ENCODE peak calls at places on chromosomes 5 and 9, in four cellular contexts. A is GM12878, G is GM12891, Q is K562. W is an unnamed sample.
A peak's percentile ranks its signal among the peaks of the same experiment; 100 is the strongest.

GRCh38 chr9:122097679-122098315 is 4.7 kb upstream of the TTLL11 start:
- DNase-seq in A (no peak), G (no peak), Q (no peak), W (peak; percentile 39)

GRCh38 chr9:131618071-131618479 is 72.8 kb downstream of the PRRT1B start:
- DNase-seq in A (no peak), G (no peak), Q (no peak), W (no peak)

GRCh38 chr5:181190711-181191525 is 14.1 kb downstream of the TRIM7 start:
- DNase-seq in A (no peak), G (no peak), Q (no peak), W (peak; percentile 63)

GRCh38 chr5:144030904-144031303 is 139.6 kb downstream of the YIPF5 start:
- DNase-seq in A (no peak), G (no peak), Q (no peak), W (no peak)

GRCh38 chr5:158756873-158757272 is 342.8 kb downstream of the EBF1 start:
- DNase-seq in A (no peak), G (no peak), Q (no peak), W (no peak)

GRCh38 chr5:58926549-58926948 is 343.7 kb downstream of the RAB3C start:
- DNase-seq in A (no peak), G (no peak), Q (no peak), W (no peak)

GRCh38 chr9:90789408-90789807 is 12.2 kb upstream of the SYK start:
- DNase-seq in A (no peak), G (no peak), Q (no peak), W (no peak)

GRCh38 chr9:114153761-114154596 is 1.4 kb upstream of the COL27A1 start:
- DNase-seq in A (no peak), G (no peak), Q (no peak), W (no peak)

GRCh38 chr5:157690690-157691433 is 19.5 kb downstream of the C5orf52 start:
- DNase-seq in A (no peak), G (no peak), Q (no peak), W (no peak)

GRCh38 chr9:34185778-34186551 is 7.1 kb downstream of the UBAP1 start:
- DNase-seq in A (peak; percentile 51), G (peak; percentile 25), Q (peak; percentile 28), W (peak; percentile 90)

GRCh38 chr9:110638381-110638954 is 30.1 kb upstream of the MUSK start:
- DNase-seq in A (no peak), G (no peak), Q (no peak), W (no peak)

GRCh38 chr5:168771698-168772097 is 192.5 kb upstream of the PANK3 start:
- DNase-seq in A (no peak), G (no peak), Q (no peak), W (no peak)

GRCh38 chr5:34490501-34491250 is 165.5 kb upstream of the RAI14 start:
- DNase-seq in A (no peak), G (no peak), Q (no peak), W (no peak)

GRCh38 chr9:113634597-113635515 is 171.3 kb downstream of the RGS3 start:
- DNase-seq in A (no peak), G (no peak), Q (no peak), W (no peak)

GRCh38 chr5:113520429-113520828 is 6.9 kb downstream of the YTHDC2 start:
- DNase-seq in A (peak; percentile 54), G (no peak), Q (no peak), W (no peak)

GRCh38 chr9:88258012-88258411 is 119.7 kb upstream of the SPATA31C2 start:
- DNase-seq in A (no peak), G (no peak), Q (no peak), W (no peak)

GRCh38 chr5:71586052-71586940 is 844 bp upstream of the MCCC2 start:
- DNase-seq in A (peak; percentile 23), G (no peak), Q (peak; percentile 85), W (no peak)

GRCh38 chr5:775960-776861 is 8.3 kb downstream of the ZDHHC11B start:
- DNase-seq in A (no peak), G (no peak), Q (no peak), W (no peak)

GRCh38 chr5:57041570-57041969 is 89.6 kb upstream of the MIER3 start:
- DNase-seq in A (no peak), G (no peak), Q (no peak), W (no peak)

GRCh38 chr9:124778575-124779367 is 1.8 kb downstream of the OLFML2A start:
- DNase-seq in A (no peak), G (no peak), Q (no peak), W (no peak)

GRCh38 chr9:124045076-124045829 is 33.7 kb downstream of the LHX2 start:
- DNase-seq in A (no peak), G (no peak), Q (no peak), W (no peak)

GRCh38 chr5:159178978-159179377 is 30.4 kb downstream of the RNF145 start:
- DNase-seq in A (peak; percentile 51), G (no peak), Q (peak; percentile 59), W (no peak)

GRCh38 chr5:98768160-98769005 is 5.1 kb upstream of the RGMB start:
- DNase-seq in A (no peak), G (peak; percentile 30), Q (peak; percentile 44), W (peak; percentile 9)

GRCh38 chr9:4689687-4690104 is 10.3 kb downstream of the CDC37L1 start:
- DNase-seq in A (peak; percentile 51), G (no peak), Q (no peak), W (no peak)

GRCh38 chr9:90783964-90784363 is 17.7 kb upstream of the SYK start:
- DNase-seq in A (no peak), G (no peak), Q (no peak), W (no peak)

DNA sequence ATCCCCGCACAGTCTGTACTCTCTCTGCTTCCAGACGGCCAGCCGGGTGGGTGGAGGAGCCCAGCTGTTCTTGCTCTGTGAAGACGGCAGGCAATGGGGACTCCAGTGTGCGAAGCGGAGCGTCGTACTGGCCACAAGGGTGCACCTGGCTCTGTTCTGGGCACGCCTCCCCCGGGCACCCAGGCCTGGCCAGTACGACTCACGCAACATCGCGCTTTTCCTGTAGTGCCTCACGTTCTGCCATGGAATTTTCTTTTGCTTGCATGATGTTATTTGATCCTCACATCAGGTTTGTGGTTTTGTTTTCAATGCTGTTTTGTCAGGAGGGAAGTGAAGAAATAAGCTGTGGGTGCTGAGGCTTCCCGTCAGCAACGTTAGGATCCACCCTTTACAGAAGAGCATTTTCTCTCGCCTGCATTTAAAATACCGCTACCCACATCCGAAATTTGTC is 311.7 kb downstream of the TRIM36 start:
- DNase-seq in A (no peak), G (no peak), Q (no peak), W (peak; percentile 89)
- TF ChIP-seq SPI1 in A (no peak), G (peak; percentile 5), Q (no peak), W (peak; percentile 79)

DNA sequence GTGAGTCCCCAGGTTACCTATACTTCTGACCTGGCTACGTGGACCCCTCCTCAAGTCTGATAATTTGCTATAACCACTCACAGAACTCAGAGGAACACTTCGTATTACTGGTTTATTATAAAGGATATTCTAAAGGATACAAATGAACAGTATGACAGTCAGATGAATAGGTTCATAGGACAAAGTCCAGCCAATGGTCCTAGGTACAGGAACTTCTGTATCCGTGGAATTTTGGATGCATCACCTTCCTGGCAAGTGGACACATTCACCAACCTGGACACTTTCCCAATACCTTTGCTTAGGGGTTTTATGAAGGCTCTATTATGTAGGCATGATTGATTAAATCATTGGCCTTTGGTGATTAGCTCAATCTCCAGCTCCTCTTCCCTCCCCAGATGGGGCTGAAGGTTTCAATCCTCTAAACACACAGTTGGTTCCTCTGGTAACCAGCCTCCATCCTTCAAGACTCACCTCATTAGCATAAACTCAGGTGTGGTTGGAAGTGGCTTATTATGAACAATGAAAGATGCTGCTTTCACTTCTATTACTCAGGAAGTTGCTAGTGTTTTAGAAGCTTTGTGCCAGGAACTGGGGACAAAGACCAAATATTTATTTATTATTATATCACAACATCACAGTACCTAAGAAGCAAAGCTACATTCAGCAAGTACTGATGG is 149.6 kb upstream of the ELL2 start:
- DNase-seq in A (no peak), G (no peak), Q (no peak), W (no peak)
- TF ChIP-seq SPI1 in A (no peak), G (no peak), Q (no peak), W (no peak)

DNA sequence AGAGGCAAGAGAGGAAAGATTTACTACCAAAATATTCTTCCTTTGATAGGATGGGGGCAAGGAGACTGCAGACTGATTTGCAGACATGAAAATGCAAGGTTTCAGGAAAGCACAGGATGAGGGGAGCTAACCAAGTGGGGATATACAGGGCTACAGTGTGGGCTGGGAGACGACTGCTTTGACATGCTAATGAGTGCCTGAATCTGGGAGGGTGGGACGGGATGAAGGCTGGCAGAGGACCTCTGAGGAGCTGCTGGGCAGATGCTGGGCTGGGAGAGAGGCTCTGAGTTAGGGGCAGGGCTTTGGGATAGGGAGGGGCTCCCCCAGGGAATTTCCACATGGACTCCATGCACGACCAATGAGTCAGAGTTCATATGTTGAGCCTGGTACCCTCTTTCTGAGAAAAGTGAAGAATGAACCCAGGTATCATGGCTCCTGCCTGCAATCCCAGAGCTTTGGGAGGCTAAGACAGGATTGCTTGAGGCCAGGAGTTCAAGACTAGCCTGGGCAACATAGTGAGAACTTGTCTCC is 4.9 kb upstream of the CPLX2 start:
- DNase-seq in A (no peak), G (no peak), Q (no peak), W (no peak)
- TF ChIP-seq SPI1 in A (no peak), G (no peak), Q (no peak), W (no peak)

GRCh38 chr5:141848771-141849370 is 29.3 kb downstream of the PCDH1 start:
- DNase-seq in A (no peak), G (no peak), Q (peak; percentile 87), W (no peak)
- TF ChIP-seq SPI1 in A (no peak), G (no peak), Q (no peak), W (no peak)

GRCh38 chr9:104882574-104882973 is 45.4 kb downstream of the ABCA1 start:
- DNase-seq in A (no peak), G (no peak), Q (no peak), W (no peak)
- TF ChIP-seq SPI1 in A (no peak), G (no peak), Q (no peak), W (no peak)

W was measured in HL-60.